ENCODE peak calls at places on chromosomes 11 and 22, in eight cellular contexts. I is stimulated activated CD4-positive, alpha-beta T cell treated with anti-CD3 and anti-CD28 coated beads, Interleukin-2, amount 100 ng/mL, for 24 hours; E is NCI-H510A treated with DMSO at 0.1 percent for 48 hours; S is Caki2; R is EL; G is foreskin keratinocyte; J is fibroblast of pulmonary artery; X is substantia nigra. L is an unnamed sample.
A peak's percentile ranks its signal among the peaks of the same experiment; 100 is the strongest.

GRCh38 chr11:78432058-78432515 is 14.5 kb upstream of the GAB2 start:
- DNase-seq in J (peak; percentile 36), S (peak; percentile 6), I (no peak), E (no peak), X (no peak), G (no peak), R (peak; percentile 29), L (no peak)

GRCh38 chr22:33024626-33025025 is 33.6 kb downstream of the SYN3 start:
- DNase-seq in J (peak; percentile 40), E (no peak), G (no peak), I (no peak), S (no peak), R (no peak), X (no peak), L (no peak)

GRCh38 chr11:130216221-130216550 is 56.6 kb downstream of the ST14 start:
- DNase-seq in G (no peak), S (no peak), J (no peak), E (no peak), I (no peak), X (no peak), R (no peak), L (no peak)

GRCh38 chr11:76047766-76048165 is 158.5 kb downstream of the WNT11 start:
- DNase-seq in R (no peak), S (no peak), J (no peak), G (no peak), I (no peak), E (no peak), X (no peak), L (no peak)

GRCh38 chr11:8709002-8709672 is 26.5 kb downstream of the RPL27A start:
- DNase-seq in G (no peak), R (peak; percentile 50), J (peak; percentile 84), S (no peak), I (no peak), X (no peak), E (no peak), L (no peak)

GRCh38 chr11:95132956-95133355 is 43.3 kb downstream of the ENDOD1 start:
- DNase-seq in E (no peak), X (no peak), G (no peak), J (no peak), R (no peak), I (no peak), S (no peak), L (no peak)

GRCh38 chr11:65426839-65427690 is 4.5 kb downstream of the NEAT1 start:
- DNase-seq in S (peak; percentile 66), R (peak; percentile 79), X (peak; percentile 32), E (no peak), I (peak; percentile 47), J (peak; percentile 87), G (peak; percentile 81), L (no peak)

GRCh38 chr11:35040221-35040942 is 98.6 kb upstream of the CD44 start:
- DNase-seq in I (peak; percentile 70), S (no peak), E (no peak), X (no peak), J (peak; percentile 38), G (peak; percentile 98), R (peak; percentile 71), L (peak; percentile 38)

GRCh38 chr11:65862191-65862735 is 2.0 kb downstream of the MUS81 start:
- DNase-seq in E (no peak), I (no peak), G (no peak), R (peak; percentile 1), X (no peak), S (no peak), J (no peak), L (no peak)

GRCh38 chr11:12411806-12412727 is 34.7 kb downstream of the PARVA start:
- DNase-seq in S (peak; percentile 79), X (no peak), R (peak; percentile 99), G (peak; percentile 82), J (peak; percentile 91), I (peak; percentile 30), E (peak; percentile 18), L (no peak)

GRCh38 chr11:42021919-42022318 is 562.5 kb upstream of the LRRC4C start:
- DNase-seq in X (no peak), E (no peak), G (no peak), I (no peak), J (no peak), R (no peak), S (no peak), L (no peak)

GRCh38 chr11:78493413-78493975 is 75.9 kb upstream of the GAB2 start:
- DNase-seq in R (no peak), X (no peak), G (no peak), I (no peak), S (no peak), J (no peak), E (no peak), L (no peak)

GRCh38 chr11:10072142-10072541 is 221.9 kb downstream of the SBF2 start:
- DNase-seq in S (no peak), R (no peak), X (no peak), I (no peak), G (no peak), J (no peak), E (no peak), L (no peak)

GRCh38 chr22:38540731-38541130 is 29.3 kb downstream of the DMC1 start:
- DNase-seq in S (peak; percentile 62), I (no peak), R (no peak), G (no peak), X (no peak), J (no peak), E (no peak), L (no peak)

GRCh38 chr11:124863826-124864165 is 1.4 kb upstream of the ROBO3 start:
- DNase-seq in R (no peak), X (no peak), G (no peak), I (no peak), E (no peak), J (no peak), S (no peak), L (no peak)

GRCh38 chr11:94845622-94846021 is 77.5 kb downstream of the AMOTL1 start:
- DNase-seq in X (no peak), S (no peak), G (peak; percentile 88), R (no peak), E (peak; percentile 40), I (no peak), J (no peak), L (no peak)

GRCh38 chr11:9951714-9952275 is 287.9 kb downstream of the SWAP70 start:
- DNase-seq in S (no peak), E (no peak), I (no peak), J (peak; percentile 42), X (no peak), R (no peak), G (no peak), L (no peak)

GRCh38 chr22:37982938-37983859 is 1.2 kb downstream of the SOX10 start:
- DNase-seq in G (no peak), I (no peak), E (no peak), X (no peak), S (no peak), J (no peak), R (no peak), L (no peak)

GRCh38 chr11:117851091-117851490 is 25.4 kb downstream of the FXYD6 start:
- DNase-seq in J (peak; percentile 33), G (no peak), R (no peak), I (no peak), E (no peak), S (no peak), X (no peak), L (no peak)

GRCh38 chr11:19395050-19395449 is 154.3 kb upstream of the E2F8 start:
- DNase-seq in G (no peak), I (no peak), J (no peak), X (no peak), E (no peak), R (no peak), S (no peak), L (no peak)

GRCh38 chr11:48001438-48002021 is 21.2 kb downstream of the PTPRJ start:
- DNase-seq in G (no peak), X (no peak), R (peak; percentile 58), I (peak; percentile 76), J (peak; percentile 66), S (peak; percentile 87), E (peak; percentile 26), L (peak; percentile 76)

GRCh38 chr22:25393121-25393805 is 171.2 kb upstream of the GRK3 start:
- DNase-seq in S (no peak), E (no peak), G (no peak), R (no peak), X (no peak), J (no peak), I (no peak), L (no peak)

GRCh38 chr22:48492371-48493320 is 1335.0 kb downstream of the BRD1 start:
- DNase-seq in I (no peak), E (peak; percentile 57), J (peak; percentile 76), G (peak; percentile 10), X (peak; percentile 16), R (peak; percentile 63), S (peak; percentile 71), L (no peak)

GRCh38 chr22:20066617-20067383 is 13.2 kb upstream of the DGCR8 start:
- DNase-seq in I (no peak), S (no peak), G (no peak), J (no peak), R (no peak), X (no peak), E (no peak), L (no peak)

GRCh38 chr22:29784451-29785361 is 17.5 kb downstream of the UQCR10 start:
- DNase-seq in E (no peak), G (no peak), S (no peak), J (peak; percentile 48), I (no peak), X (no peak), R (no peak), L (no peak)

GRCh38 chr11:107576497-107577086 is 11.1 kb upstream of the ALKBH8 start:
- DNase-seq in J (peak; percentile 62), S (peak; percentile 12), G (no peak), X (no peak), E (peak; percentile 40), I (peak; percentile 70), R (peak; percentile 54), L (no peak)

GRCh38 chr11:67312187-67313021 is 9.1 kb downstream of the SSH3 start:
- DNase-seq in J (no peak), X (no peak), I (no peak), E (no peak), S (no peak), G (peak; percentile 93), R (no peak), L (no peak)

GRCh38 chr11:111455291-111456085 is 56.7 kb downstream of the BTG4 start:
- DNase-seq in X (no peak), J (no peak), I (no peak), G (no peak), S (no peak), R (no peak), E (no peak), L (no peak)

GRCh38 chr11:131248588-131248987 is 121.8 kb upstream of the NTM start:
- DNase-seq in J (no peak), S (no peak), R (no peak), X (no peak), G (no peak), E (no peak), I (no peak), L (no peak)

GRCh38 chr22:24400726-24401596 is 26.4 kb upstream of the ADORA2A start:
- DNase-seq in I (no peak), X (no peak), J (no peak), S (peak; percentile 30), E (no peak), G (no peak), R (peak; percentile 40), L (no peak)

GRCh38 chr11:66845876-66846212 is 2.6 kb downstream of the RCE1 start:
- DNase-seq in G (no peak), X (no peak), I (peak; percentile 12), R (no peak), S (no peak), E (no peak), J (no peak), L (no peak)

GRCh38 chr22:36134167-36134566 is 26.4 kb downstream of the APOL3 start:
- DNase-seq in R (no peak), X (no peak), J (no peak), I (no peak), S (no peak), G (no peak), E (no peak), L (no peak)

GRCh38 chr22:24322522-24322921 is 51.9 kb downstream of the SPECC1L start:
- DNase-seq in J (no peak), I (no peak), G (no peak), R (no peak), X (no peak), E (no peak), S (no peak), L (no peak)

GRCh38 chr11:134063991-134064747 is 4.7 kb upstream of the JAM3 start:
- DNase-seq in G (no peak), I (no peak), J (no peak), S (no peak), E (peak; percentile 67), X (no peak), R (no peak), L (no peak)

L was measured in NK-92 treated with Interleukin-12 subunit alpha and Interleukin-12 subunit beta, amount 100 ng/mL, for 24 hours.